ENCODE peak calls at places on chromosome 3, in five cellular contexts. One of them, this sample, is unnamed.

GRCh38 chr3:138270245-138270644 is 59.4 kb downstream of the NME9 start:
- DNase-seq in astrocyte of the cerebellum: no peak
- DNase-seq in endodermal cell: no peak
- DNase-seq in adrenal gland: no peak
- DNase-seq in CD4-positive, alpha-beta T cell: no peak
- DNase-seq in this sample: no peak

GRCh38 chr3:3693593-3693992 is 105.6 kb upstream of the LRRN1 start:
- DNase-seq in adrenal gland: no peak
- DNase-seq in astrocyte of the cerebellum: no peak
- DNase-seq in endodermal cell: no peak
- DNase-seq in CD4-positive, alpha-beta T cell: no peak
- DNase-seq in this sample: no peak

GRCh38 chr3:46208167-46208704 is at the start of gene CCR1:
- DNase-seq in CD4-positive, alpha-beta T cell: no peak
- DNase-seq in endodermal cell: peak; percentile 85
- DNase-seq in astrocyte of the cerebellum: no peak
- DNase-seq in adrenal gland: no peak
- DNase-seq in this sample: peak; percentile 21

GRCh38 chr3:178058629-178059028 is 477.6 kb upstream of the KCNMB2 start:
- DNase-seq in astrocyte of the cerebellum: no peak
- DNase-seq in endodermal cell: no peak
- DNase-seq in adrenal gland: no peak
- DNase-seq in CD4-positive, alpha-beta T cell: no peak
- DNase-seq in this sample: no peak

GRCh38 chr3:177658354-177658753 is 461.1 kb upstream of the TBL1XR1 start:
- DNase-seq in adrenal gland: no peak
- DNase-seq in CD4-positive, alpha-beta T cell: no peak
- DNase-seq in astrocyte of the cerebellum: no peak
- DNase-seq in endodermal cell: no peak
- DNase-seq in this sample: no peak

GRCh38 chr3:152272771-152273242 is 4.1 kb downstream of the MBNL1 start:
- DNase-seq in endodermal cell: no peak
- DNase-seq in astrocyte of the cerebellum: peak; percentile 76
- DNase-seq in adrenal gland: no peak
- DNase-seq in CD4-positive, alpha-beta T cell: no peak
- DNase-seq in this sample: peak; percentile 74

GRCh38 chr3:55556622-55557531 is 69.8 kb upstream of the WNT5A start:
- DNase-seq in adrenal gland: no peak
- DNase-seq in CD4-positive, alpha-beta T cell: no peak
- DNase-seq in astrocyte of the cerebellum: no peak
- DNase-seq in endodermal cell: no peak
- DNase-seq in this sample: peak; percentile 11

GRCh38 chr3:123884258-123884831 is at the start of gene MYLK:
- DNase-seq in CD4-positive, alpha-beta T cell: no peak
- DNase-seq in endodermal cell: peak; percentile 98
- DNase-seq in adrenal gland: peak; percentile 58
- DNase-seq in astrocyte of the cerebellum: peak; percentile 75
- DNase-seq in this sample: peak; percentile 82

GRCh38 chr3:161149529-161149928 is 44.4 kb upstream of the B3GALNT1 start:
- DNase-seq in astrocyte of the cerebellum: peak; percentile 27
- DNase-seq in endodermal cell: no peak
- DNase-seq in CD4-positive, alpha-beta T cell: no peak
- DNase-seq in adrenal gland: no peak
- DNase-seq in this sample: peak; percentile 56

GRCh38 chr3:24117508-24117907 is 172.4 kb downstream of the NR1D2 start:
- DNase-seq in astrocyte of the cerebellum: no peak
- DNase-seq in adrenal gland: no peak
- DNase-seq in endodermal cell: no peak
- DNase-seq in CD4-positive, alpha-beta T cell: no peak
- DNase-seq in this sample: no peak

GRCh38 chr3:126022741-126023359 is 53.9 kb downstream of the ROPN1B start:
- DNase-seq in astrocyte of the cerebellum: no peak
- DNase-seq in CD4-positive, alpha-beta T cell: no peak
- DNase-seq in endodermal cell: no peak
- DNase-seq in adrenal gland: no peak
- DNase-seq in this sample: no peak

GRCh38 chr3:193593666-193594025 is 638 bp downstream of the OPA1 start:
- DNase-seq in adrenal gland: no peak
- DNase-seq in CD4-positive, alpha-beta T cell: no peak
- DNase-seq in astrocyte of the cerebellum: no peak
- DNase-seq in endodermal cell: no peak
- DNase-seq in this sample: peak; percentile 11

GRCh38 chr3:181637056-181637798 is 74.5 kb upstream of the SOX2 start:
- DNase-seq in adrenal gland: no peak
- DNase-seq in CD4-positive, alpha-beta T cell: no peak
- DNase-seq in endodermal cell: no peak
- DNase-seq in astrocyte of the cerebellum: peak; percentile 2
- DNase-seq in this sample: no peak

GRCh38 chr3:126208182-126208581 is 27.8 kb upstream of the ALDH1L1 start:
- DNase-seq in CD4-positive, alpha-beta T cell: no peak
- DNase-seq in endodermal cell: no peak
- DNase-seq in astrocyte of the cerebellum: no peak
- DNase-seq in adrenal gland: no peak
- DNase-seq in this sample: peak; percentile 22

GRCh38 chr3:77652624-77653023 is 612.7 kb downstream of the ROBO2 start:
- DNase-seq in astrocyte of the cerebellum: no peak
- DNase-seq in endodermal cell: no peak
- DNase-seq in adrenal gland: no peak
- DNase-seq in CD4-positive, alpha-beta T cell: no peak
- DNase-seq in this sample: no peak

GRCh38 chr3:72150634-72151412 is 365.9 kb upstream of the PROK2 start:
- DNase-seq in CD4-positive, alpha-beta T cell: no peak
- DNase-seq in adrenal gland: no peak
- DNase-seq in astrocyte of the cerebellum: no peak
- DNase-seq in endodermal cell: no peak
- DNase-seq in this sample: no peak

GRCh38 chr3:74693696-74694393 is 79.4 kb upstream of the CNTN3 start:
- DNase-seq in CD4-positive, alpha-beta T cell: no peak
- DNase-seq in endodermal cell: no peak
- DNase-seq in adrenal gland: no peak
- DNase-seq in astrocyte of the cerebellum: no peak
- DNase-seq in this sample: no peak

GRCh38 chr3:127388412-127388811 is 100.6 kb upstream of the PRR20G start:
- DNase-seq in adrenal gland: no peak
- DNase-seq in CD4-positive, alpha-beta T cell: no peak
- DNase-seq in astrocyte of the cerebellum: no peak
- DNase-seq in endodermal cell: peak; percentile 24
- DNase-seq in this sample: no peak

GRCh38 chr3:133536635-133536980 is 36.9 kb upstream of the CDV3 start:
- DNase-seq in endodermal cell: no peak
- DNase-seq in CD4-positive, alpha-beta T cell: no peak
- DNase-seq in adrenal gland: no peak
- DNase-seq in astrocyte of the cerebellum: no peak
- DNase-seq in this sample: no peak

GRCh38 chr3:14902719-14903118 is 44.7 kb upstream of the NR2C2 start:
- DNase-seq in CD4-positive, alpha-beta T cell: no peak
- DNase-seq in endodermal cell: no peak
- DNase-seq in adrenal gland: no peak
- DNase-seq in astrocyte of the cerebellum: no peak
- DNase-seq in this sample: no peak

GRCh38 chr3:147424325-147424910 is 15.3 kb downstream of the ZIC1 start:
- DNase-seq in CD4-positive, alpha-beta T cell: no peak
- DNase-seq in adrenal gland: no peak
- DNase-seq in endodermal cell: peak; percentile 70
- DNase-seq in astrocyte of the cerebellum: peak; percentile 84
- DNase-seq in this sample: peak; percentile 80

GRCh38 chr3:60755094-60755493 is 496.2 kb downstream of the FHIT start:
- DNase-seq in adrenal gland: no peak
- DNase-seq in astrocyte of the cerebellum: no peak
- DNase-seq in CD4-positive, alpha-beta T cell: no peak
- DNase-seq in endodermal cell: peak; percentile 88
- DNase-seq in this sample: no peak
- TF ChIP-seq CTCF in adrenal gland: no peak
- TF ChIP-seq CTCF in astrocyte of the cerebellum: no peak
- TF ChIP-seq CTCF in CD4-positive, alpha-beta T cell: no peak
- TF ChIP-seq CTCF in endodermal cell: peak; percentile 89
- TF ChIP-seq CTCF in this sample: peak; percentile 53

GRCh38 chr3:30749230-30749629 is 142.8 kb downstream of the TGFBR2 start:
- DNase-seq in endodermal cell: no peak
- DNase-seq in astrocyte of the cerebellum: no peak
- DNase-seq in CD4-positive, alpha-beta T cell: no peak
- DNase-seq in adrenal gland: no peak
- DNase-seq in this sample: no peak

GRCh38 chr3:30750967-30751366 is 143.5 kb downstream of the GADL1 start:
- DNase-seq in adrenal gland: no peak
- DNase-seq in endodermal cell: peak; percentile 59
- DNase-seq in astrocyte of the cerebellum: no peak
- DNase-seq in CD4-positive, alpha-beta T cell: no peak
- DNase-seq in this sample: no peak

GRCh38 chr3:30747771-30748281 is 141.4 kb downstream of the TGFBR2 start:
- DNase-seq in CD4-positive, alpha-beta T cell: no peak
- DNase-seq in astrocyte of the cerebellum: peak; percentile 16
- DNase-seq in endodermal cell: no peak
- DNase-seq in adrenal gland: no peak
- DNase-seq in this sample: peak; percentile 80

GRCh38 chr3:30752961-30753360 is 141.5 kb downstream of the GADL1 start:
- DNase-seq in endodermal cell: no peak
- DNase-seq in CD4-positive, alpha-beta T cell: no peak
- DNase-seq in astrocyte of the cerebellum: peak; percentile 15
- DNase-seq in adrenal gland: no peak
- DNase-seq in this sample: peak; percentile 70

DNA sequence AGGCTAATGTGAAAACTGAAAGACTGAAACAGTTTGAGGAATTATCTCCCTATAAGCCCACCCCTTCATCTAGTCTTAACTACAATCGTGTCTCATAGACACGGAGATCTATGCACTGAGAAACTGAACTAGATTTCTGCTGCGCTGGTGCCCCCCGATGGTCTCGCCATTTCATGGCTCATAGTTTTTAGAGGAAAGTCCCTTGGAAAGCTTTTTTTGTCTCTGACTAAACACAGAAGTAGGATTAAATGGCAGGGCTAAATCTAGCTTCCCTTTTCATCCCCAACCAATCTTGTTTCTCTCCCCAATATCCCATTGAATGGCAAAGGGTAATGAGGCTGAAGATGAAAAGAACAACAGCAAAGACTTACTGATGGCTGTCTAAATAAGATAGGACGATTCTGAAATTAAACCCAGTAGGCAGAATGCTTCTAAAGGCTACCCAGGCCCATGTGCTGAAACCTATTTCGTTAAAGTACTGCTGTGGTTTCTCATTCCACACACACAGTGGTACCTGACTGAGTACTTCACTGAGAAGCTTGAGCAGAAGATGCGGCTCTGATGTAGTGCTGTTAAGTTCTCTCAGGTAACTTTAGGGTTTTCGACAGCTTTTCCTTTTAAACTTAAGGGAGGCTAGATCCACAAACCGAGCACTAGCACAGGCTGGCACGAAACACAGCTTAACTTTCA is 142.7 kb downstream of the GADL1 start:
- DNase-seq in CD4-positive, alpha-beta T cell: peak; percentile 66
- DNase-seq in adrenal gland: peak; percentile 39
- DNase-seq in astrocyte of the cerebellum: peak; percentile 27
- DNase-seq in endodermal cell: peak; percentile 80
- DNase-seq in this sample: peak; percentile 55
- TF ChIP-seq CTCF in CD4-positive, alpha-beta T cell: peak; percentile 73
- TF ChIP-seq CTCF in adrenal gland: peak; percentile 23
- TF ChIP-seq CTCF in astrocyte of the cerebellum: peak; percentile 57
- TF ChIP-seq CTCF in endodermal cell: peak; percentile 74
- TF ChIP-seq CTCF in this sample: peak; percentile 73

GRCh38 chr3:11567516-11568467 is 75.9 kb downstream of the VGLL4 start:
- DNase-seq in CD4-positive, alpha-beta T cell: no peak
- DNase-seq in endodermal cell: no peak
- DNase-seq in adrenal gland: peak; percentile 71
- DNase-seq in astrocyte of the cerebellum: peak; percentile 49
- DNase-seq in this sample: peak; percentile 79

GRCh38 chr3:11566478-11566877 is 77.2 kb downstream of the VGLL4 start:
- DNase-seq in adrenal gland: no peak
- DNase-seq in endodermal cell: no peak
- DNase-seq in CD4-positive, alpha-beta T cell: no peak
- DNase-seq in astrocyte of the cerebellum: no peak
- DNase-seq in this sample: no peak

GRCh38 chr3:11565492-11565891 is 78.2 kb downstream of the VGLL4 start:
- DNase-seq in adrenal gland: no peak
- DNase-seq in astrocyte of the cerebellum: no peak
- DNase-seq in endodermal cell: no peak
- DNase-seq in CD4-positive, alpha-beta T cell: no peak
- DNase-seq in this sample: no peak

GRCh38 chr3:11565932-11566331 is 77.8 kb downstream of the VGLL4 start:
- DNase-seq in CD4-positive, alpha-beta T cell: no peak
- DNase-seq in adrenal gland: no peak
- DNase-seq in endodermal cell: no peak
- DNase-seq in astrocyte of the cerebellum: no peak
- DNase-seq in this sample: no peak

GRCh38 chr3:11566916-11567315 is 76.8 kb downstream of the VGLL4 start:
- DNase-seq in endodermal cell: peak; percentile 77
- DNase-seq in adrenal gland: no peak
- DNase-seq in CD4-positive, alpha-beta T cell: no peak
- DNase-seq in astrocyte of the cerebellum: no peak
- DNase-seq in this sample: no peak
- TF ChIP-seq CTCF in endodermal cell: peak; percentile 69
- TF ChIP-seq CTCF in adrenal gland: no peak
- TF ChIP-seq CTCF in CD4-positive, alpha-beta T cell: no peak
- TF ChIP-seq CTCF in astrocyte of the cerebellum: no peak
- TF ChIP-seq CTCF in this sample: peak; percentile 12

GRCh38 chr3:163919154-163919553 is 1159.1 kb downstream of the SI start:
- DNase-seq in CD4-positive, alpha-beta T cell: no peak
- DNase-seq in astrocyte of the cerebellum: no peak
- DNase-seq in adrenal gland: no peak
- DNase-seq in endodermal cell: no peak
- DNase-seq in this sample: no peak

GRCh38 chr3:163915279-163915678 is 1163.0 kb downstream of the SI start:
- DNase-seq in CD4-positive, alpha-beta T cell: no peak
- DNase-seq in astrocyte of the cerebellum: no peak
- DNase-seq in endodermal cell: no peak
- DNase-seq in adrenal gland: no peak
- DNase-seq in this sample: no peak

GRCh38 chr3:163914567-163914966 is 1163.7 kb downstream of the SI start:
- DNase-seq in endodermal cell: no peak
- DNase-seq in astrocyte of the cerebellum: no peak
- DNase-seq in CD4-positive, alpha-beta T cell: no peak
- DNase-seq in adrenal gland: no peak
- DNase-seq in this sample: no peak

DNA sequence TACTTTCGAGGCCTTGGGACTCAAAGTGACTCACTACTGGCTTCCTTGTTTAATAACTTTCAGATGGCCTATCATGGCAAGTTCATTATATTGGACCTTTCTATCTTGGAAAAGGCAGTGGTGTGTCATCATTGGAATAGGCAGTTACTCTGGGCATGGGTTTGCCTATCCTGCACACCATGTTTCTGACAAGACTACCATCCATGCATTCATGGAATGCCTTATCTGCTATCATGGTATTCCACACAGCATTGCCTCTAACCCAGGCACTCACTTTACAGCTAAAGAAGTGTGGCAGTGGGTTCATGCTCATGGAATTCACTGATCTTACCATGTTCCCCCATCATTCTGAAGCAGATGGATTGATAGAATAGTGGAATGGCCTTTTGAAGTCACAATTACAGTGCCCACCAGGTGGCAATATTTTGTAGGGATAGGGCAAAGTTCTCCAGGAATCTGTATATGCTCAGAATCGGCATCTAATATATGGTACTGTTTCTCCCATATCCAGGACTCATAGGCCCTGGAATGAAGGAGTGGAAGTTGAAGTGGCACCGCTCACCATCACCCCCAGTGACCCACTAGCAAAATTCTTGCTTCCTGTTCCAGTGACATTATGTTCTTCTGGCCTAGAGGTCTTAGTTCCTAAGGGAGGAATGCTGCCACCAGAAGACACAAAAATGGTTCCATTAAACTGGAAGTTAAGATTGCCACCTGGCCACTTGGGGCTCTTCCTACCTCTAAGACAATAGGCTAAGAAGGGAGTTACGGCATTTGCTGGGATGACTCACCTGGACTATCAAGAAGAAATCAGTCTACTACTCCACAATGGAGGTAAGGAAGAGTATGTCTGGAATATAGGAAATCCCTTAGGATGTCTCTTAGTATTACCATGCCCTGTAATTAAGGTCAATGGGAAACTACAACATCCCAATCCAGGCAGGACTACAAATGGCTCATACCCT is 1161.4 kb downstream of the SI start:
- DNase-seq in CD4-positive, alpha-beta T cell: no peak
- DNase-seq in endodermal cell: peak; percentile 49
- DNase-seq in adrenal gland: no peak
- DNase-seq in astrocyte of the cerebellum: no peak
- DNase-seq in this sample: no peak
- TF ChIP-seq CTCF in CD4-positive, alpha-beta T cell: no peak
- TF ChIP-seq CTCF in endodermal cell: peak; percentile 63
- TF ChIP-seq CTCF in adrenal gland: no peak
- TF ChIP-seq CTCF in astrocyte of the cerebellum: no peak
- TF ChIP-seq CTCF in this sample: peak; percentile 27

This sample was measured in brain microvascular endothelial cell.